ENCODE peak calls at places on chromosomes 6 and 20, in eight cellular contexts. I is HL-60; G is Ammon's horn; F is T-helper 9 cell; H is fibroblast of the aortic adventitia; Y is PC-3; O is Panc1; W is activated naive CD8-positive, alpha-beta T cell treated with anti-CD3 and anti-CD28 coated beads, Interleukin-2, amount 10 ng/mL, durations not matched to agents 7 days and 5 days. D is an unnamed sample.

GRCh38 chr20:13331536-13331935 is 110.5 kb downstream of the ISM1 start:
- DNase-seq in G (no peak), H (peak), I (no peak), Y (peak), O (no peak), F (no peak), W (no peak), D (no peak)

GRCh38 chr6:34791842-34792604 is at the start of gene BLTP3A:
- DNase-seq in Y (peak), I (peak), G (peak), H (peak), F (peak), W (peak), O (no peak), D (peak)

GRCh38 chr6:82906951-82907350 is 158.7 kb downstream of the UBE3D start:
- DNase-seq in G (no peak), W (no peak), I (no peak), O (no peak), H (peak), F (no peak), Y (peak), D (peak)

GRCh38 chr6:40232698-40233097 is 298.4 kb upstream of the MOCS1 start:
- DNase-seq in H (no peak), I (no peak), O (no peak), Y (no peak), W (no peak), F (no peak), G (no peak), D (no peak)

GRCh38 chr6:48671506-48671905 is 560.5 kb upstream of the PTCHD4 start:
- DNase-seq in G (no peak), F (no peak), O (no peak), H (peak), Y (no peak), I (no peak), W (no peak), D (no peak)

GRCh38 chr6:35139924-35140524 is 1.1 kb downstream of the TCP11 start:
- DNase-seq in F (peak), O (no peak), Y (peak), I (peak), G (peak), W (peak), H (peak), D (peak)

GRCh38 chr6:106658469-106658868 is 29.1 kb downstream of the QRSL1 start:
- DNase-seq in F (no peak), O (no peak), H (peak), Y (no peak), W (no peak), G (no peak), I (no peak), D (peak)

GRCh38 chr6:41652876-41653641 is 14.8 kb downstream of the MDFI start:
- DNase-seq in W (no peak), G (no peak), O (no peak), F (no peak), I (no peak), Y (peak), H (no peak), D (no peak)

GRCh38 chr6:32369678-32370077 is 2.0 kb downstream of the TSBP1 start:
- DNase-seq in O (peak), Y (peak), W (no peak), H (peak), G (no peak), F (no peak), I (no peak), D (peak)

GRCh38 chr6:111220383-111221031 is 133.2 kb downstream of the SLC16A10 start:
- DNase-seq in Y (no peak), F (no peak), G (no peak), W (no peak), O (no peak), I (no peak), H (no peak), D (no peak)